ENCODE peak calls at places on chromosomes 11 and 22, in five cellular contexts. One of them, this sample, is unnamed.

GRCh38 chr22:23263651-23264555 is 83.6 kb downstream of the BCR start:
- DNase-seq in ELR: no peak
- DNase-seq in tibial nerve: no peak
- DNase-seq in uterus: no peak
- DNase-seq in chondrocyte: no peak
- DNase-seq in this sample: no peak

GRCh38 chr11:47412152-47412746 is 3.9 kb downstream of the SLC39A13 start:
- DNase-seq in ELR: peak; percentile 64
- DNase-seq in tibial nerve: no peak
- DNase-seq in uterus: no peak
- DNase-seq in chondrocyte: no peak
- DNase-seq in this sample: peak; percentile 24

GRCh38 chr22:49884503-49885260 is 31.0 kb downstream of the ZBED4 start:
- DNase-seq in ELR: no peak
- DNase-seq in tibial nerve: no peak
- DNase-seq in uterus: no peak
- DNase-seq in chondrocyte: peak; percentile 88
- DNase-seq in this sample: no peak

GRCh38 chr22:46126853-46127385 is 23.4 kb upstream of the PPARA start:
- DNase-seq in ELR: no peak
- DNase-seq in tibial nerve: no peak
- DNase-seq in uterus: no peak
- DNase-seq in chondrocyte: no peak
- DNase-seq in this sample: no peak

GRCh38 chr11:129283141-129283540 is 91.0 kb upstream of the ARHGAP32 start:
- DNase-seq in ELR: no peak
- DNase-seq in tibial nerve: no peak
- DNase-seq in uterus: no peak
- DNase-seq in chondrocyte: no peak
- DNase-seq in this sample: peak; percentile 21

GRCh38 chr11:2699185-2699530 is 636 bp downstream of the KCNQ1OT1 start:
- DNase-seq in ELR: peak; percentile 39
- DNase-seq in tibial nerve: peak; percentile 15
- DNase-seq in uterus: peak; percentile 26
- DNase-seq in chondrocyte: peak; percentile 91
- DNase-seq in this sample: no peak

GRCh38 chr11:129386795-129387390 is 11.2 kb downstream of the BARX2 start:
- DNase-seq in ELR: no peak
- DNase-seq in tibial nerve: no peak
- DNase-seq in uterus: no peak
- DNase-seq in chondrocyte: no peak
- DNase-seq in this sample: no peak

GRCh38 chr11:76578655-76579046 is 91.9 kb downstream of the LRRC32 start:
- DNase-seq in ELR: no peak
- DNase-seq in tibial nerve: no peak
- DNase-seq in uterus: peak; percentile 48
- DNase-seq in chondrocyte: no peak
- DNase-seq in this sample: no peak

GRCh38 chr11:70331901-70332300 is 61.4 kb downstream of the PPFIA1 start:
- DNase-seq in ELR: no peak
- DNase-seq in tibial nerve: no peak
- DNase-seq in uterus: no peak
- DNase-seq in chondrocyte: no peak
- DNase-seq in this sample: no peak

This sample was measured in HT1080.